ENCODE peak calls at places on chromosomes 16 and 17, in seven cellular contexts. One of them, this sample, is unnamed.

GRCh38 chr16:13377143-13377542 is 475.7 kb downstream of the SHISA9 start:
- DNase-seq in GM20000: no peak
- DNase-seq in lung: no peak
- DNase-seq in coronary artery: no peak
- DNase-seq in BJ: no peak
- DNase-seq in colonic mucosa: no peak
- DNase-seq in choroid plexus epithelial cell: no peak
- DNase-seq in this sample: no peak

GRCh38 chr17:72765357-72766153 is 326.9 kb downstream of the SLC39A11 start:
- DNase-seq in coronary artery: no peak
- DNase-seq in BJ: no peak
- DNase-seq in choroid plexus epithelial cell: no peak
- DNase-seq in GM20000: no peak
- DNase-seq in lung: no peak
- DNase-seq in colonic mucosa: no peak
- DNase-seq in this sample: no peak

GRCh38 chr17:69870091-69870530 is 204.9 kb upstream of the KCNJ16 start:
- DNase-seq in BJ: no peak
- DNase-seq in GM20000: peak
- DNase-seq in coronary artery: no peak
- DNase-seq in colonic mucosa: no peak
- DNase-seq in lung: no peak
- DNase-seq in choroid plexus epithelial cell: peak
- DNase-seq in this sample: no peak

GRCh38 chr16:674968-675883 is at the start of gene RHBDL1:
- DNase-seq in coronary artery: no peak
- DNase-seq in colonic mucosa: no peak
- DNase-seq in BJ: no peak
- DNase-seq in GM20000: no peak
- DNase-seq in choroid plexus epithelial cell: peak
- DNase-seq in lung: no peak
- DNase-seq in this sample: no peak

GRCh38 chr16:15732416-15732815 is 82.4 kb downstream of the NDE1 start:
- DNase-seq in choroid plexus epithelial cell: no peak
- DNase-seq in colonic mucosa: no peak
- DNase-seq in coronary artery: no peak
- DNase-seq in lung: no peak
- DNase-seq in BJ: no peak
- DNase-seq in GM20000: no peak
- DNase-seq in this sample: no peak

GRCh38 chr16:12186774-12187335 is 210.3 kb downstream of the SNX29 start:
- DNase-seq in lung: no peak
- DNase-seq in BJ: no peak
- DNase-seq in coronary artery: no peak
- DNase-seq in GM20000: no peak
- DNase-seq in choroid plexus epithelial cell: peak
- DNase-seq in colonic mucosa: no peak
- DNase-seq in this sample: no peak

GRCh38 chr17:75506888-75507287 is 8.4 kb downstream of the CASKIN2 start:
- DNase-seq in colonic mucosa: no peak
- DNase-seq in choroid plexus epithelial cell: no peak
- DNase-seq in GM20000: no peak
- DNase-seq in coronary artery: no peak
- DNase-seq in lung: no peak
- DNase-seq in BJ: no peak
- DNase-seq in this sample: no peak

GRCh38 chr16:86748643-86749042 is 170.3 kb downstream of the FOXL1 start:
- DNase-seq in GM20000: no peak
- DNase-seq in colonic mucosa: no peak
- DNase-seq in BJ: no peak
- DNase-seq in lung: no peak
- DNase-seq in coronary artery: no peak
- DNase-seq in choroid plexus epithelial cell: no peak
- DNase-seq in this sample: no peak

GRCh38 chr17:76447931-76448652 is 4.9 kb downstream of the UBE2O start:
- DNase-seq in choroid plexus epithelial cell: no peak
- DNase-seq in coronary artery: no peak
- DNase-seq in GM20000: no peak
- DNase-seq in BJ: no peak
- DNase-seq in colonic mucosa: no peak
- DNase-seq in lung: no peak
- DNase-seq in this sample: no peak

GRCh38 chr16:75238132-75238852 is 13.1 kb downstream of the BCAR1 start:
- DNase-seq in colonic mucosa: peak
- DNase-seq in coronary artery: peak
- DNase-seq in GM20000: no peak
- DNase-seq in choroid plexus epithelial cell: peak
- DNase-seq in BJ: no peak
- DNase-seq in lung: no peak
- DNase-seq in this sample: no peak

GRCh38 chr17:28937044-28937729 is 14.1 kb downstream of the PHF12 start:
- DNase-seq in choroid plexus epithelial cell: peak
- DNase-seq in BJ: no peak
- DNase-seq in lung: peak
- DNase-seq in coronary artery: no peak
- DNase-seq in colonic mucosa: peak
- DNase-seq in GM20000: no peak
- DNase-seq in this sample: no peak

GRCh38 chr16:56606071-56606687 is 2.2 kb upstream of the MT2A start:
- DNase-seq in BJ: no peak
- DNase-seq in colonic mucosa: peak
- DNase-seq in choroid plexus epithelial cell: no peak
- DNase-seq in coronary artery: no peak
- DNase-seq in lung: no peak
- DNase-seq in GM20000: no peak
- DNase-seq in this sample: no peak

GRCh38 chr16:66902648-66903543 is 15.8 kb downstream of the CDH16 start:
- DNase-seq in GM20000: no peak
- DNase-seq in coronary artery: no peak
- DNase-seq in lung: no peak
- DNase-seq in choroid plexus epithelial cell: no peak
- DNase-seq in colonic mucosa: no peak
- DNase-seq in BJ: no peak
- DNase-seq in this sample: no peak
- TF ChIP-seq CTCF in GM20000: no peak
- TF ChIP-seq CTCF in coronary artery: no peak
- TF ChIP-seq CTCF in lung: no peak
- TF ChIP-seq CTCF in choroid plexus epithelial cell: no peak
- TF ChIP-seq CTCF in colonic mucosa: no peak
- TF ChIP-seq CTCF in BJ: no peak
- TF ChIP-seq CTCF in this sample: no peak

DNA sequence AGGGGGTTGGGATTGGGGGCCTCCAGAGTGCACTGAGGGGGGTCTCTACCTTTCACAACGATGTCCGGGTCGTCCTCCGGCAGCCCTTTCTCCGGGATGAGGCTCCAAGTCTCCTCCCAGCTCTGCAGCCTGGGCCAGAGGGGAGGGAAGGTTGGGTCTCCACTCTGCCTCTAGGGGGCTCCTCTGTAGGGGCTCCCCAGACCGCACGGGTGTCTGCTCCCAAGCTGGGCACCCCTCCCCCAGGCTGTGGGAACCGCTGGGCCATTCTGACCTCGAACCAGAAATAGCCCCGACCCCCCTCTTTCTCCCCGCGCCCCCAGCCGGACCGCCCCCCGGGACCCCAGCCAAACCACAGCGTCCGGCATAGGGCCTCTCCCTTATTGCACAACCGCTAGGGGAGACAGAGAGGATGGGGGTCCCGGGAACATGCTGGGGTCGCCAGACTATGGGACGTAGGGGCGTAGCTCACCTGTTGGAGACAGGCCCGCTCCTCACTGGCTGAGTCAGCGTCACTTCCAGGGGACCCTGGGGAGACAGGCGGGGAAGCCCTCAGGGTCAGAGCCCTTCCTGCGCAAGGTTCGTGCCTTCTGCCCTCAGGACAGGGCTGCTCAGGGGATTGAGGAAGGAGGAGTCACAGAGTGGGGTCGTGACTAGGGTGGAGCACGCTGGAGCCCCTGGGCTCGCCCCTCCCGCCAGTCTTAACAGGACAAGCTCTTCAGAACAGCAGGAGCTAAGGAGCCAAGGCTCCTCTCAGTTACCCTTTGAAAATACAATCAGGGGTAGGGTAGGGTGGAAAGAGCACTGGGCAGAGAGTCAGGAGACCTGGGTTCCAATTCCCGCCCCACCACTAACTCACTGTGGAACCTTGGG is 2.7 kb downstream of the PLEKHH3 start:
- DNase-seq in coronary artery: no peak
- DNase-seq in colonic mucosa: peak
- DNase-seq in choroid plexus epithelial cell: peak
- DNase-seq in BJ: no peak
- DNase-seq in GM20000: peak
- DNase-seq in lung: peak
- DNase-seq in this sample: no peak
- TF ChIP-seq CTCF in coronary artery: peak
- TF ChIP-seq CTCF in colonic mucosa: peak
- TF ChIP-seq CTCF in choroid plexus epithelial cell: peak
- TF ChIP-seq CTCF in BJ: peak
- TF ChIP-seq CTCF in GM20000: peak
- TF ChIP-seq CTCF in lung: no peak
- TF ChIP-seq CTCF in this sample: peak

GRCh38 chr17:9890124-9890523 is 14.9 kb downstream of the RCVRN start:
- DNase-seq in colonic mucosa: no peak
- DNase-seq in BJ: no peak
- DNase-seq in choroid plexus epithelial cell: peak
- DNase-seq in coronary artery: no peak
- DNase-seq in GM20000: peak
- DNase-seq in lung: no peak
- DNase-seq in this sample: peak
- TF ChIP-seq CTCF in colonic mucosa: no peak
- TF ChIP-seq CTCF in BJ: peak
- TF ChIP-seq CTCF in choroid plexus epithelial cell: peak
- TF ChIP-seq CTCF in coronary artery: no peak
- TF ChIP-seq CTCF in GM20000: peak
- TF ChIP-seq CTCF in lung: peak
- TF ChIP-seq CTCF in this sample: peak

DNA sequence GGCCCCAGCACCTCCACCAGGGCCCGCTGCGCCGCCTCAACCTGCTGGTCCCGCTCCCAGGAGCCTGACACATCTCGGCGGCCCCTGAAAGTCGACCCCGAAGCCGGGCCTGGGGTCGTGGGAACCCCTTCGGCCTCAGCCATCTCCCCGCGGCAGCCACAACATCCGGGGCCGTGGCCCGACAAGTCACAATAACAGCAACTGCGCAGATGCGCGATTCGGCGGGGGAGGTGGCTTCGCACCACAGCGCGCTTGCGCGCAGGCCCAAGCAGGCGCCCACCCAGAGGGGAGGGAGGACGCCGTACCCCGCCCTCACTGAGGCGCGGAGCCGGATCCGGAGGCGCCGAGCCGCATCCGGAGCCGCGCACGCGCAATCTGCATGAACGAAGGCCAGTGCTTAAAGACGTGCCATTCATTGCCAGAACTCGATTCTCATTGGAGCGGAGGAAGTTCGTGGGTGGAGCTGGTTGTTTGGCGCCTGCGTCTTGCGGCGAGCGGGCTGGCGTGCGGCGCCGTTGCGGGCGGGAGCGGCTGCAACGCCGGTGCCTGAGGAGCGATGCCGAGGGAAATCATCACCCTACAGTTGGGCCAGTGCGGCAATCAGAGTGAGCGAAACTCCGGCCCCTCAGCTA is at the start of the genes RETREG3 and TUBG1:
- DNase-seq in lung: peak
- DNase-seq in BJ: peak
- DNase-seq in coronary artery: peak
- DNase-seq in colonic mucosa: peak
- DNase-seq in GM20000: peak
- DNase-seq in choroid plexus epithelial cell: peak
- DNase-seq in this sample: peak
- TF ChIP-seq CTCF in lung: no peak
- TF ChIP-seq CTCF in BJ: peak
- TF ChIP-seq CTCF in coronary artery: no peak
- TF ChIP-seq CTCF in colonic mucosa: no peak
- TF ChIP-seq CTCF in GM20000: no peak
- TF ChIP-seq CTCF in choroid plexus epithelial cell: peak
- TF ChIP-seq CTCF in this sample: peak

GRCh38 chr16:17251496-17251895 is 219.3 kb downstream of the XYLT1 start:
- DNase-seq in colonic mucosa: no peak
- DNase-seq in BJ: no peak
- DNase-seq in choroid plexus epithelial cell: no peak
- DNase-seq in coronary artery: no peak
- DNase-seq in GM20000: no peak
- DNase-seq in lung: no peak
- DNase-seq in this sample: no peak
- TF ChIP-seq CTCF in colonic mucosa: no peak
- TF ChIP-seq CTCF in BJ: no peak
- TF ChIP-seq CTCF in choroid plexus epithelial cell: no peak
- TF ChIP-seq CTCF in coronary artery: no peak
- TF ChIP-seq CTCF in GM20000: no peak
- TF ChIP-seq CTCF in lung: no peak
- TF ChIP-seq CTCF in this sample: no peak

GRCh38 chr17:38970804-38971203 is 3.6 kb upstream of the FBXO47 start:
- DNase-seq in GM20000: no peak
- DNase-seq in lung: no peak
- DNase-seq in choroid plexus epithelial cell: no peak
- DNase-seq in BJ: no peak
- DNase-seq in coronary artery: no peak
- DNase-seq in colonic mucosa: no peak
- DNase-seq in this sample: no peak

GRCh38 chr17:38969281-38969680 is 2.1 kb upstream of the FBXO47 start:
- DNase-seq in BJ: no peak
- DNase-seq in colonic mucosa: no peak
- DNase-seq in choroid plexus epithelial cell: no peak
- DNase-seq in lung: no peak
- DNase-seq in GM20000: no peak
- DNase-seq in coronary artery: no peak
- DNase-seq in this sample: no peak

GRCh38 chr17:38970128-38970527 is 2.9 kb upstream of the FBXO47 start:
- DNase-seq in BJ: no peak
- DNase-seq in choroid plexus epithelial cell: no peak
- DNase-seq in colonic mucosa: no peak
- DNase-seq in lung: no peak
- DNase-seq in coronary artery: no peak
- DNase-seq in GM20000: no peak
- DNase-seq in this sample: no peak

GRCh38 chr17:38967290-38967738 is at the start of gene FBXO47:
- DNase-seq in choroid plexus epithelial cell: peak
- DNase-seq in lung: peak
- DNase-seq in coronary artery: peak
- DNase-seq in BJ: peak
- DNase-seq in GM20000: peak
- DNase-seq in colonic mucosa: peak
- DNase-seq in this sample: peak
- TF ChIP-seq CTCF in choroid plexus epithelial cell: peak
- TF ChIP-seq CTCF in lung: no peak
- TF ChIP-seq CTCF in coronary artery: no peak
- TF ChIP-seq CTCF in BJ: peak
- TF ChIP-seq CTCF in GM20000: no peak
- TF ChIP-seq CTCF in colonic mucosa: no peak
- TF ChIP-seq CTCF in this sample: no peak

GRCh38 chr16:70473446-70474319 is 19.3 kb downstream of the FCSK start:
- DNase-seq in BJ: no peak
- DNase-seq in colonic mucosa: no peak
- DNase-seq in lung: no peak
- DNase-seq in choroid plexus epithelial cell: no peak
- DNase-seq in GM20000: no peak
- DNase-seq in coronary artery: no peak
- DNase-seq in this sample: no peak
- TF ChIP-seq CTCF in BJ: no peak
- TF ChIP-seq CTCF in colonic mucosa: no peak
- TF ChIP-seq CTCF in lung: no peak
- TF ChIP-seq CTCF in choroid plexus epithelial cell: peak
- TF ChIP-seq CTCF in GM20000: no peak
- TF ChIP-seq CTCF in coronary artery: no peak
- TF ChIP-seq CTCF in this sample: no peak

GRCh38 chr17:79622201-79622601 is 11.3 kb upstream of the RBFOX3 start:
- DNase-seq in choroid plexus epithelial cell: no peak
- DNase-seq in lung: no peak
- DNase-seq in BJ: no peak
- DNase-seq in coronary artery: peak
- DNase-seq in colonic mucosa: no peak
- DNase-seq in GM20000: no peak
- DNase-seq in this sample: no peak
- TF ChIP-seq CTCF in choroid plexus epithelial cell: no peak
- TF ChIP-seq CTCF in lung: no peak
- TF ChIP-seq CTCF in BJ: no peak
- TF ChIP-seq CTCF in coronary artery: no peak
- TF ChIP-seq CTCF in colonic mucosa: no peak
- TF ChIP-seq CTCF in GM20000: no peak
- TF ChIP-seq CTCF in this sample: no peak

This sample was measured in progenitor cell of endocrine pancreas.